ENCODE peak calls at places on chromosomes 6 and 20, in eight cellular contexts. One of them, this sample, is unnamed. For H3K27me3, the result is how much of the 10 kb centered on the place peaks cover.

GRCh38 chr6:145865595-145865994 is 51.0 kb upstream of the FBXO30 start:
- DNase-seq in heart left ventricle: no peak
- DNase-seq in HCT116: no peak
- DNase-seq in ascending aorta: no peak
- DNase-seq in neural progenitor cell: no peak
- DNase-seq in stomach: no peak
- DNase-seq in AG04450: no peak
- DNase-seq in thyroid gland: no peak
- DNase-seq in this sample: no peak

GRCh38 chr6:83057705-83058321 is 7.8 kb downstream of the UBE3D start:
- DNase-seq in HCT116: peak
- DNase-seq in heart left ventricle: no peak
- DNase-seq in thyroid gland: peak
- DNase-seq in AG04450: no peak
- DNase-seq in stomach: no peak
- DNase-seq in neural progenitor cell: peak
- DNase-seq in ascending aorta: no peak
- DNase-seq in this sample: no peak

GRCh38 chr6:40672118-40672517 is 85.0 kb upstream of the LRFN2 start:
- DNase-seq in neural progenitor cell: peak
- DNase-seq in AG04450: no peak
- DNase-seq in thyroid gland: no peak
- DNase-seq in heart left ventricle: no peak
- DNase-seq in HCT116: no peak
- DNase-seq in ascending aorta: no peak
- DNase-seq in stomach: no peak
- DNase-seq in this sample: no peak

GRCh38 chr20:1376453-1377270 is 16.2 kb downstream of the FKBP1A start:
- DNase-seq in HCT116: no peak
- DNase-seq in neural progenitor cell: peak
- DNase-seq in AG04450: no peak
- DNase-seq in heart left ventricle: peak
- DNase-seq in thyroid gland: no peak
- DNase-seq in ascending aorta: no peak
- DNase-seq in stomach: no peak
- DNase-seq in this sample: no peak

GRCh38 chr6:18405477-18406293 is 18.5 kb downstream of the RNF144B start:
- DNase-seq in stomach: no peak
- DNase-seq in thyroid gland: no peak
- DNase-seq in AG04450: peak
- DNase-seq in HCT116: no peak
- DNase-seq in heart left ventricle: no peak
- DNase-seq in neural progenitor cell: no peak
- DNase-seq in ascending aorta: no peak
- DNase-seq in this sample: no peak

GRCh38 chr6:154092336-154092962 is 53.4 kb downstream of the OPRM1 start:
- DNase-seq in thyroid gland: no peak
- DNase-seq in HCT116: no peak
- DNase-seq in stomach: no peak
- DNase-seq in neural progenitor cell: no peak
- DNase-seq in ascending aorta: no peak
- DNase-seq in heart left ventricle: no peak
- DNase-seq in AG04450: no peak
- DNase-seq in this sample: no peak

GRCh38 chr6:106757722-106758467 is 128.5 kb downstream of the QRSL1 start:
- DNase-seq in thyroid gland: no peak
- DNase-seq in HCT116: no peak
- DNase-seq in ascending aorta: no peak
- DNase-seq in stomach: no peak
- DNase-seq in AG04450: no peak
- DNase-seq in neural progenitor cell: no peak
- DNase-seq in heart left ventricle: no peak
- DNase-seq in this sample: no peak

GRCh38 chr6:139540276-139540675 is 165.8 kb upstream of the CITED2 start:
- DNase-seq in stomach: peak
- DNase-seq in thyroid gland: no peak
- DNase-seq in HCT116: no peak
- DNase-seq in ascending aorta: peak
- DNase-seq in AG04450: no peak
- DNase-seq in heart left ventricle: no peak
- DNase-seq in neural progenitor cell: no peak
- DNase-seq in this sample: no peak

GRCh38 chr6:158707120-158707519 is 57.3 kb downstream of the SYTL3 start:
- DNase-seq in stomach: peak
- DNase-seq in ascending aorta: no peak
- DNase-seq in AG04450: no peak
- DNase-seq in thyroid gland: peak
- DNase-seq in HCT116: peak
- DNase-seq in neural progenitor cell: no peak
- DNase-seq in heart left ventricle: peak
- DNase-seq in this sample: no peak

GRCh38 chr6:129967427-129967826 is 51.0 kb upstream of the L3MBTL3 start:
- DNase-seq in neural progenitor cell: no peak
- DNase-seq in thyroid gland: no peak
- DNase-seq in heart left ventricle: no peak
- DNase-seq in AG04450: no peak
- DNase-seq in stomach: no peak
- DNase-seq in ascending aorta: no peak
- DNase-seq in HCT116: no peak
- DNase-seq in this sample: no peak

GRCh38 chr6:65157025-65157424 is 550.0 kb downstream of the EYS start:
- DNase-seq in neural progenitor cell: no peak
- DNase-seq in thyroid gland: no peak
- DNase-seq in HCT116: no peak
- DNase-seq in stomach: no peak
- DNase-seq in ascending aorta: no peak
- DNase-seq in heart left ventricle: no peak
- DNase-seq in AG04450: no peak
- DNase-seq in this sample: no peak

GRCh38 chr6:26595669-26596269 is 984 bp upstream of the ABT1 start:
- DNase-seq in AG04450: peak
- DNase-seq in heart left ventricle: peak
- DNase-seq in neural progenitor cell: peak
- DNase-seq in stomach: peak
- DNase-seq in HCT116: peak
- DNase-seq in thyroid gland: peak
- DNase-seq in ascending aorta: peak
- DNase-seq in this sample: peak

GRCh38 chr6:26592649-26593048 is 4.1 kb upstream of the ABT1 start:
- DNase-seq in neural progenitor cell: no peak
- DNase-seq in stomach: no peak
- DNase-seq in AG04450: no peak
- DNase-seq in HCT116: no peak
- DNase-seq in thyroid gland: no peak
- DNase-seq in ascending aorta: no peak
- DNase-seq in heart left ventricle: no peak
- DNase-seq in this sample: no peak

GRCh38 chr6:26594730-26595632 is 1.8 kb upstream of the ABT1 start:
- DNase-seq in thyroid gland: no peak
- DNase-seq in neural progenitor cell: peak
- DNase-seq in AG04450: no peak
- DNase-seq in HCT116: peak
- DNase-seq in ascending aorta: no peak
- DNase-seq in stomach: no peak
- DNase-seq in heart left ventricle: no peak
- DNase-seq in this sample: no peak

GRCh38 chr6:26594128-26594493 is 2.6 kb upstream of the ABT1 start:
- DNase-seq in thyroid gland: no peak
- DNase-seq in heart left ventricle: no peak
- DNase-seq in AG04450: no peak
- DNase-seq in ascending aorta: no peak
- DNase-seq in neural progenitor cell: no peak
- DNase-seq in stomach: no peak
- DNase-seq in HCT116: no peak
- DNase-seq in this sample: no peak

GRCh38 chr6:26593278-26594127 is 3.2 kb upstream of the ABT1 start:
- DNase-seq in neural progenitor cell: no peak
- DNase-seq in HCT116: no peak
- DNase-seq in AG04450: no peak
- DNase-seq in heart left ventricle: no peak
- DNase-seq in thyroid gland: no peak
- DNase-seq in stomach: no peak
- DNase-seq in ascending aorta: no peak
- DNase-seq in this sample: no peak
- H3K27me3 ChIP-seq in neural progenitor cell: under half
- H3K27me3 ChIP-seq in HCT116: under half
- H3K27me3 ChIP-seq in AG04450: under half
- H3K27me3 ChIP-seq in heart left ventricle: under half
- H3K27me3 ChIP-seq in thyroid gland: under half
- H3K27me3 ChIP-seq in stomach: under half
- H3K27me3 ChIP-seq in ascending aorta: under half
- H3K27me3 ChIP-seq in this sample: under half

DNA sequence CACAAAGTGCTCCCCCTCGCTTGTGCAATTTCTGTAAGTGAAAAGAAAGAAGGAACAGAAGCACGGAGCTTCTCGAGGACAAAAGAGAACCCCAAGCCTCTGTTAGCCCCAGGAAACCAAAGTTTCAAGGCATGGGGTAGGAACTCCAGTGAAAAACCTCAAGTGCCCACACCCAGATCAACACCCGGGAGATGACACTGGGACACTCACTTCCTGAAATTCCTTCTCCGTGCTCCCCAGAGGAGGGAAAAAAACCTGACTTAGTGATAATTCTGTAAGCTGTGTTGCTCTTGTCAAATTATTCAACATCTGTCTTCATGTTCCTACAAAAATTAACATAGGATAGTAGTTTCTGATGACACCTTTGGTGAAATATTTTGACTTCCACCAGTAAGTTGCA is 4.6 kb downstream of the MDGA1 start:
- DNase-seq in stomach: no peak
- DNase-seq in HCT116: no peak
- DNase-seq in ascending aorta: no peak
- DNase-seq in heart left ventricle: no peak
- DNase-seq in thyroid gland: no peak
- DNase-seq in neural progenitor cell: no peak
- DNase-seq in AG04450: no peak
- DNase-seq in this sample: no peak
- H3K27me3 ChIP-seq in stomach: under half
- H3K27me3 ChIP-seq in HCT116: under half
- H3K27me3 ChIP-seq in ascending aorta: under half
- H3K27me3 ChIP-seq in heart left ventricle: under half
- H3K27me3 ChIP-seq in thyroid gland: under half
- H3K27me3 ChIP-seq in neural progenitor cell: half or more
- H3K27me3 ChIP-seq in AG04450: under half
- H3K27me3 ChIP-seq in this sample: under half

DNA sequence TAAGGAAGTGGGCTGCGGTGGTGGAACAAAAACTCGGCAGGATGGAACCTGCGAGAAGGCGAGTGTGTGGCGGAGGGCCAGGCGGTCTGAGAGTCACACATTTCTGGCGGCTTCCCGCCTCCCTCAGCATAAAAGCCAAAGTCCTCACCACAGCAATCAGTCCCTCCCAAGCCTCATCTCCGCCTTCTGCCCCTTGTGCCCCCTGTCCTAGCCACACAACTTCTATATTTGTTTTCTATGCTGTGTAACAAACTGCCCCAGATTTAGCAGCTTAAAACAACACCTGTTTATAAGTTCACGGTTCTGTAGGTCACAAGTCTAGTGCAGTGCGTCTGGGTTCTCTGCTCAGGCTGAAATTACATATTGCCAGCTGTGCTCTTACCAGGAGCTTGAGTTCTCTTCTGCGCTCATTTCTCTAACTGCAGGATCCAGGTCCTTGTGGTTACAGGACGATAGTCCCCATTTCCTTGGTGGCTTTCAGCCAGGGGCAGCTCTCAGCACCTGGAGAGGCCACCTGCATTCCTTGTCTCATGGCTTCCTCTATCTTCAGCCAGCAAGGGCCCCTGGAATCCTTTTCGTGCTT is 11.7 kb upstream of the SPO11 start:
- DNase-seq in ascending aorta: no peak
- DNase-seq in thyroid gland: peak
- DNase-seq in AG04450: no peak
- DNase-seq in stomach: no peak
- DNase-seq in neural progenitor cell: no peak
- DNase-seq in heart left ventricle: no peak
- DNase-seq in HCT116: no peak
- DNase-seq in this sample: no peak
- H3K27me3 ChIP-seq in ascending aorta: under half
- H3K27me3 ChIP-seq in thyroid gland: under half
- H3K27me3 ChIP-seq in AG04450: under half
- H3K27me3 ChIP-seq in stomach: under half
- H3K27me3 ChIP-seq in neural progenitor cell: under half
- H3K27me3 ChIP-seq in heart left ventricle: under half
- H3K27me3 ChIP-seq in HCT116: under half
- H3K27me3 ChIP-seq in this sample: under half

DNA sequence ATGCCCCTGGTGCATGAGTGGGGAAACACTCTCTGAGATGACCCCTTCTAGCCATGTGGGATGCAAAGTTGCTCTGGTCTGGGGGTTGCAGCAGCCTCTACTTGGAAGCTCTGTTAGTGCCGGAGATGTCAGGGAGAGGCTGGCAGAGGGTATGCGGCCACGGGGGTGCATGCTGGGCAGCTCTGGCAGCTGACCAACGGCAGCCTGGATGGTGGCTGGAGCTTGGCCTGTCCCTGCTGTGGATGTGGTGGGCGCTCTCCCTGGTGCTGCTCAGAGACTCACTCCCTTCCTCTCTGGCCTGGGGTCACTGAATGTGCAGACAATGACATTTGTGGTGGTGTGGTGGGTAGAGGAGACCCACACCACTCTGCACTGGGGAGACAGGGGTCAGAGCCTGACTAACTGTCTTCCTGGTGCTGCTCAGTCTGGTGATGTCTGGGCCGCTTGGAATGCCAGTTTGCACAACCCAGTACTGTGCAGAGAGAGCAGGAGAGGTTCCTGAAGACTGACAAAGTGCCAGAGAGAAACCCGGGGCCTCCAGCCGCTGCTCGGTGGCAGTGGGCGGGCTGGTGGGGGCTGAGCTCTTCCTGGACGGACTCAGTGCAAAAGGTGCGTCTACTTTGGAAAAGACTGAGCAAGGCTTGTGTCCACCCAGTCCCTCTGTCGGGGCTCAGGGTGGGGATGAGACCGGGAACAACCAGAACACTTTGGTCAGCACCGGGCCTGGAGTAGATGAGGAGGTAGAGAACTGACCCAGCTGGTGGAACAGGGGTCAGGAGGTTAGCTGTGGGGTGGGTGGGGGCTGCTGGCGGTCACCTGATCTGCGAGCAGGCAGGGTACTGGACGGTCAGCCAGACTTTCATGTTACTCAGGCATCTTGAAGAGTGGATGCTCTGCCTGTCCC is 2.7 kb downstream of the MYT1 start:
- DNase-seq in ascending aorta: no peak
- DNase-seq in AG04450: no peak
- DNase-seq in HCT116: no peak
- DNase-seq in thyroid gland: no peak
- DNase-seq in neural progenitor cell: peak
- DNase-seq in stomach: no peak
- DNase-seq in heart left ventricle: no peak
- DNase-seq in this sample: no peak
- H3K27me3 ChIP-seq in ascending aorta: under half
- H3K27me3 ChIP-seq in AG04450: under half
- H3K27me3 ChIP-seq in HCT116: under half
- H3K27me3 ChIP-seq in thyroid gland: under half
- H3K27me3 ChIP-seq in neural progenitor cell: under half
- H3K27me3 ChIP-seq in stomach: under half
- H3K27me3 ChIP-seq in heart left ventricle: under half
- H3K27me3 ChIP-seq in this sample: half or more

This sample was measured in suprapubic skin.